ENCODE peak calls at places on chromosomes 5 and 9, in six cellular contexts. One of them, this sample, is unnamed.
A peak's percentile ranks its signal among the peaks of the same experiment; 100 is the strongest.

GRCh38 chr9:14752271-14752670 is 29.7 kb upstream of the CER1 start:
- DNase-seq in psoas muscle: no peak
- DNase-seq in testis: peak; percentile 17
- DNase-seq in A673: peak; percentile 17
- DNase-seq in A549: no peak
- DNase-seq in right lobe of liver: peak; percentile 39
- DNase-seq in this sample: no peak

GRCh38 chr9:4143951-4144717 is 155.7 kb downstream of the GLIS3 start:
- DNase-seq in psoas muscle: no peak
- DNase-seq in testis: peak; percentile 16
- DNase-seq in A673: no peak
- DNase-seq in A549: no peak
- DNase-seq in right lobe of liver: no peak
- DNase-seq in this sample: no peak

GRCh38 chr9:111783857-111784256 is 10.9 kb downstream of the SHOC1 start:
- DNase-seq in psoas muscle: no peak
- DNase-seq in testis: peak; percentile 91
- DNase-seq in A673: no peak
- DNase-seq in A549: no peak
- DNase-seq in right lobe of liver: no peak
- DNase-seq in this sample: no peak

GRCh38 chr5:600551-601541 is 11.3 kb upstream of the CEP72 start:
- DNase-seq in psoas muscle: no peak
- DNase-seq in testis: no peak
- DNase-seq in A673: no peak
- DNase-seq in A549: no peak
- DNase-seq in right lobe of liver: no peak
- DNase-seq in this sample: peak; percentile 69

GRCh38 chr5:113230711-113231652 is 203.8 kb downstream of the TSSK1B start:
- DNase-seq in psoas muscle: no peak
- DNase-seq in testis: no peak
- DNase-seq in A673: peak; percentile 41
- DNase-seq in A549: no peak
- DNase-seq in right lobe of liver: no peak
- DNase-seq in this sample: no peak

GRCh38 chr9:105676351-105676923 is 14.2 kb downstream of the TAL2 start:
- DNase-seq in psoas muscle: no peak
- DNase-seq in testis: no peak
- DNase-seq in A673: no peak
- DNase-seq in A549: no peak
- DNase-seq in right lobe of liver: no peak
- DNase-seq in this sample: no peak

GRCh38 chr9:27529316-27530278 is at the start of gene MOB3B:
- DNase-seq in psoas muscle: peak; percentile 93
- DNase-seq in testis: peak; percentile 90
- DNase-seq in A673: peak; percentile 67
- DNase-seq in A549: peak; percentile 76
- DNase-seq in right lobe of liver: peak; percentile 89
- DNase-seq in this sample: peak; percentile 96

GRCh38 chr5:1542755-1543154 is 19.0 kb upstream of the LPCAT1 start:
- DNase-seq in psoas muscle: no peak
- DNase-seq in testis: peak; percentile 14
- DNase-seq in A673: no peak
- DNase-seq in A549: peak; percentile 74
- DNase-seq in right lobe of liver: peak; percentile 41
- DNase-seq in this sample: peak; percentile 79

GRCh38 chr5:32304622-32305021 is 8.1 kb downstream of the MTMR12 start:
- DNase-seq in psoas muscle: no peak
- DNase-seq in testis: no peak
- DNase-seq in A673: no peak
- DNase-seq in A549: no peak
- DNase-seq in right lobe of liver: no peak
- DNase-seq in this sample: no peak

GRCh38 chr9:123567013-123567412 is 211.0 kb downstream of the CRB2 start:
- DNase-seq in psoas muscle: no peak
- DNase-seq in testis: no peak
- DNase-seq in A673: no peak
- DNase-seq in A549: no peak
- DNase-seq in right lobe of liver: no peak
- DNase-seq in this sample: no peak

GRCh38 chr9:89529243-89530030 is 31.5 kb upstream of the SEMA4D start:
- DNase-seq in psoas muscle: no peak
- DNase-seq in testis: no peak
- DNase-seq in A673: no peak
- DNase-seq in A549: no peak
- DNase-seq in right lobe of liver: no peak
- DNase-seq in this sample: no peak

DNA sequence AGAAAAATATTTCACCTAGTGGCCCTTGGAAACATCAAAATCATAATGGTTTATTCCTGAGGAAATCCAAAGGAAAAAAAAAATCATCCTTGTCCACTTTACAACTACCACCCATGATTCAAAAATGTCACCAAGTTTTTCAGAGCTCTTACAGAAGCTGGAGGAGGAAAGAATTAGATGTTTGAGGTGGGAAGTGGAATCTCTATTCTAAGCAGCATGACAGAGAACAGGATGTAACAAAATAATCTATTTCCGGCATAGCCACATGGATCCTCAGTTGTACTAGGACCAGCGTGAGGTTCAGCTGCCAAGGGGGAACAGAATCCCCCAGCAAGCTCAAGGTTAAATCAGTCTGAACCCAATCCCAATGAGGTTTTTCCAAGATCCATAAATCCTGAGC is 40.2 kb downstream of the FBXW11 start:
- DNase-seq in psoas muscle: no peak
- DNase-seq in testis: no peak
- DNase-seq in A673: peak; percentile 71
- DNase-seq in A549: no peak
- DNase-seq in right lobe of liver: no peak
- DNase-seq in this sample: no peak
- H3K4me1 ChIP-seq in psoas muscle: peaks cover 50% of the 10 kb centered on the region
- H3K4me1 ChIP-seq in testis: peaks cover 15% of the 10 kb centered on the region
- H3K4me1 ChIP-seq in A673: peaks cover 37% of the 10 kb centered on the region
- H3K4me1 ChIP-seq in A549: peaks cover 20% of the 10 kb centered on the region
- H3K4me1 ChIP-seq in right lobe of liver: no peaks in the 10 kb centered on the region
- H3K4me1 ChIP-seq in this sample: peaks cover 40% of the 10 kb centered on the region

GRCh38 chr9:116189683-116190082 is 36.1 kb downstream of the PAPPA start:
- DNase-seq in psoas muscle: no peak
- DNase-seq in testis: no peak
- DNase-seq in A673: no peak
- DNase-seq in A549: no peak
- DNase-seq in right lobe of liver: peak; percentile 39
- DNase-seq in this sample: peak; percentile 33

GRCh38 chr9:116191757-116192415 is 38.3 kb downstream of the PAPPA start:
- DNase-seq in psoas muscle: no peak
- DNase-seq in testis: no peak
- DNase-seq in A673: peak; percentile 71
- DNase-seq in A549: no peak
- DNase-seq in right lobe of liver: no peak
- DNase-seq in this sample: no peak

GRCh38 chr9:116190997-116191396 is 37.4 kb downstream of the PAPPA start:
- DNase-seq in psoas muscle: no peak
- DNase-seq in testis: no peak
- DNase-seq in A673: no peak
- DNase-seq in A549: peak; percentile 17
- DNase-seq in right lobe of liver: no peak
- DNase-seq in this sample: no peak

GRCh38 chr9:116190595-116190994 is 37.0 kb downstream of the PAPPA start:
- DNase-seq in psoas muscle: no peak
- DNase-seq in testis: no peak
- DNase-seq in A673: no peak
- DNase-seq in A549: no peak
- DNase-seq in right lobe of liver: no peak
- DNase-seq in this sample: no peak

DNA sequence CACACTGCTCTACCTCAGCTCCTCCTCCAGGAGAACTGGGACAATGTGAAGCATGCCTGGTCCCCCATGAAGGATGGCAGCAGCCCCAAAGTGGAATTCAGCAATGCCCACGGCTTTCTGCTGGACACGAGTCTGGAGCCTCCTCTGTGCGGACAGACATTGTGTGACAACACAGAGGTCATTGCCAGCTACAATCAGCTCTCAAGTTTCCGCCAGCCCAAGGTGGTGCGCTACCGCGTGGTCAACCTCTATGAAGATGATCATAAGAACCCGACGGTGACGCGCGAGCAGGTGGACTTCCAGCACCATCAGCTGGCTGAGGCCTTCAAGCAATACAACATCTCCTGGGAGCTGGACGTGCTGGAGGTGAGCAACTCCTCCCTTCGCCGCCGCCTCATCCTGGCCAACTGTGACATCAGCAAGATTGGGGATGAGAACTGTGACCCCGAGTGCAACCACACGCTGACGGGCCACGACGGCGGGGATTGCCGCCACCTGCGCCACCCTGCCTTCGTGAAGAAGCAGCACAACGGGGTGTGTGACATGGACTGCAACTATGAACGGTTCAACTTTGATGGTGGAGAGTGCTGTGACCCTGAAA is 34.1 kb downstream of the PAPPA start:
- DNase-seq in psoas muscle: peak; percentile 43
- DNase-seq in testis: no peak
- DNase-seq in A673: no peak
- DNase-seq in A549: no peak
- DNase-seq in right lobe of liver: no peak
- DNase-seq in this sample: no peak
- H3K4me3 ChIP-seq in psoas muscle: no peak overlapping the region
- H3K4me3 ChIP-seq in testis: no peak overlapping the region
- H3K4me3 ChIP-seq in A673: no peak overlapping the region
- H3K4me3 ChIP-seq in A549: no peak overlapping the region
- H3K4me3 ChIP-seq in right lobe of liver: no peak overlapping the region
- H3K4me3 ChIP-seq in this sample: no peak overlapping the region

DNA sequence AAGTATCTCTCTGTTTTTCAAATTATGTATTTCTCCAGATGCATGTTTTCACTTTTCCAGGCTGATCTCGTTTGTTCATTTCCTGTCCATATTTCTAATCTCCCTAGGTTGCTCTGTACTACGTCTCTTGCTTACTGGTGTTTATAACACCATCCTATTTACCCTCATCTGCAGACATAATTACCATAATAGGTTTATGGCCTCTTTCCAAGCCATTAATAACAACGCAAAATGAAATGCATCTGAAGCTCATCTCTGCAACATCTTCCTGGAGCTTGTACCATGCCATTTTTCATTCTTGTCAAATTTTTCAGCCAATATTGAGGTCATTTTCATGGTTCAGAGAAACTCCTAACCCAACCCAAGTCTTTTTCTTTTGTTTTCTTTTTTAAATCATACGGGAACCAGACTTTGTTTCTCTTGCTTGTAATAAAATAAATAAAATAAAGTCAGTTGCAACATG is 37.2 kb downstream of the DPYSL3 start:
- DNase-seq in psoas muscle: no peak
- DNase-seq in testis: no peak
- DNase-seq in A673: peak; percentile 46
- DNase-seq in A549: no peak
- DNase-seq in right lobe of liver: no peak
- DNase-seq in this sample: no peak
- H3K4me1 ChIP-seq in psoas muscle: no peaks in the 10 kb centered on the region
- H3K4me1 ChIP-seq in testis: no peaks in the 10 kb centered on the region
- H3K4me1 ChIP-seq in A673: peaks cover 15% of the 10 kb centered on the region
- H3K4me1 ChIP-seq in A549: no peaks in the 10 kb centered on the region
- H3K4me1 ChIP-seq in right lobe of liver: no peaks in the 10 kb centered on the region
- H3K4me1 ChIP-seq in this sample: no peaks in the 10 kb centered on the region

GRCh38 chr5:98770158-98770910 is 3.1 kb upstream of the RGMB start:
- DNase-seq in psoas muscle: peak; percentile 66
- DNase-seq in testis: peak; percentile 71
- DNase-seq in A673: peak; percentile 41
- DNase-seq in A549: no peak
- DNase-seq in right lobe of liver: peak; percentile 36
- DNase-seq in this sample: peak; percentile 78

GRCh38 chr5:98767563-98767962 is 5.9 kb upstream of the RGMB start:
- DNase-seq in psoas muscle: no peak
- DNase-seq in testis: no peak
- DNase-seq in A673: no peak
- DNase-seq in A549: no peak
- DNase-seq in right lobe of liver: no peak
- DNase-seq in this sample: no peak

GRCh38 chr5:98769256-98770157 is 4.0 kb upstream of the RGMB start:
- DNase-seq in psoas muscle: peak; percentile 49
- DNase-seq in testis: peak; percentile 81
- DNase-seq in A673: peak; percentile 50
- DNase-seq in A549: peak; percentile 42
- DNase-seq in right lobe of liver: peak; percentile 51
- DNase-seq in this sample: peak; percentile 76

GRCh38 chr5:98768160-98769005 is 5.1 kb upstream of the RGMB start:
- DNase-seq in psoas muscle: peak; percentile 51
- DNase-seq in testis: peak; percentile 55
- DNase-seq in A673: peak; percentile 74
- DNase-seq in A549: peak; percentile 68
- DNase-seq in right lobe of liver: no peak
- DNase-seq in this sample: peak; percentile 31

DNA sequence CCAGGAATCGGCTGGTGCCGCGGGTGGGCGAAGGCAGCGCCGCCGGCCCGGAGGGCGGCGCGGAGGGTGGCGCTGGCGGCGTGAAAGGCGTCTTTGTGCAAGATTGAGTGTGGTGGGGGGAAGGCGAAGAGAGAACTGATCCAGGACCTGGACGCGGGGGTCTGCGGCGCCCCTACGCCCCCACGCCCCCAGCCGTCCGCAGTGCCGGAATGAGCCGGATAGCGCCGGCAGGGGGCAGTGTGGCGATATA is 4.5 kb upstream of the RGMB start:
- DNase-seq in psoas muscle: peak; percentile 64
- DNase-seq in testis: no peak
- DNase-seq in A673: peak; percentile 63
- DNase-seq in A549: no peak
- DNase-seq in right lobe of liver: peak; percentile 58
- DNase-seq in this sample: no peak
- H3K4me3 ChIP-seq in psoas muscle: peak overlapping the region; percentile 78
- H3K4me3 ChIP-seq in testis: peak overlapping the region; percentile 77
- H3K4me3 ChIP-seq in A673: peak overlapping the region; percentile 66
- H3K4me3 ChIP-seq in A549: peak overlapping the region; percentile 65
- H3K4me3 ChIP-seq in right lobe of liver: peak overlapping the region; percentile 60
- H3K4me3 ChIP-seq in this sample: peak overlapping the region; percentile 54

GRCh38 chr9:134401391-134401790 is 75.1 kb downstream of the RXRA start:
- DNase-seq in psoas muscle: no peak
- DNase-seq in testis: no peak
- DNase-seq in A673: no peak
- DNase-seq in A549: no peak
- DNase-seq in right lobe of liver: no peak
- DNase-seq in this sample: no peak

GRCh38 chr9:134398756-134399155 is 72.5 kb downstream of the RXRA start:
- DNase-seq in psoas muscle: no peak
- DNase-seq in testis: no peak
- DNase-seq in A673: no peak
- DNase-seq in A549: no peak
- DNase-seq in right lobe of liver: no peak
- DNase-seq in this sample: no peak

GRCh38 chr9:134399435-134400056 is 73.3 kb downstream of the RXRA start:
- DNase-seq in psoas muscle: no peak
- DNase-seq in testis: no peak
- DNase-seq in A673: peak; percentile 58
- DNase-seq in A549: no peak
- DNase-seq in right lobe of liver: no peak
- DNase-seq in this sample: no peak

GRCh38 chr9:134402182-134402581 is 75.9 kb downstream of the RXRA start:
- DNase-seq in psoas muscle: no peak
- DNase-seq in testis: no peak
- DNase-seq in A673: no peak
- DNase-seq in A549: no peak
- DNase-seq in right lobe of liver: no peak
- DNase-seq in this sample: no peak

GRCh38 chr9:134400283-134400682 is 74.0 kb downstream of the RXRA start:
- DNase-seq in psoas muscle: no peak
- DNase-seq in testis: no peak
- DNase-seq in A673: no peak
- DNase-seq in A549: no peak
- DNase-seq in right lobe of liver: no peak
- DNase-seq in this sample: no peak
- H3K4me1 ChIP-seq in psoas muscle: peaks cover 74% of the 10 kb centered on the region
- H3K4me1 ChIP-seq in testis: peaks cover 36% of the 10 kb centered on the region
- H3K4me1 ChIP-seq in A673: peaks cover 26% of the 10 kb centered on the region
- H3K4me1 ChIP-seq in A549: peaks cover 20% of the 10 kb centered on the region
- H3K4me1 ChIP-seq in right lobe of liver: peaks cover 8% of the 10 kb centered on the region
- H3K4me1 ChIP-seq in this sample: peaks cover 47% of the 10 kb centered on the region

This sample was measured in left lung.